ENCODE peak calls at places on chromosomes 3 and 15, in four cellular contexts. One of them, this sample, is unnamed.

GRCh38 chr3:60752800-60753199 is 498.5 kb downstream of the FHIT start:
- DNase-seq in activated naive CD4-positive, alpha-beta T cell treated with Interleukin-2 at 50 U/mL for 16 hours: no peak
- DNase-seq in Right ventricle myocardium superior: no peak
- DNase-seq in RPMI7951: peak
- DNase-seq in this sample: no peak

GRCh38 chr15:50098576-50098975 is 20.5 kb downstream of the ATP8B4 start:
- DNase-seq in activated naive CD4-positive, alpha-beta T cell treated with Interleukin-2 at 50 U/mL for 16 hours: no peak
- DNase-seq in RPMI7951: no peak
- DNase-seq in Right ventricle myocardium superior: no peak
- DNase-seq in this sample: no peak

GRCh38 chr3:171901615-171902312 is 58.6 kb downstream of the TMEM212 start:
- DNase-seq in RPMI7951: no peak
- DNase-seq in activated naive CD4-positive, alpha-beta T cell treated with Interleukin-2 at 50 U/mL for 16 hours: no peak
- DNase-seq in Right ventricle myocardium superior: no peak
- DNase-seq in this sample: no peak

GRCh38 chr3:186526256-186526606 is 17.9 kb downstream of the CRYGS start:
- DNase-seq in RPMI7951: no peak
- DNase-seq in Right ventricle myocardium superior: no peak
- DNase-seq in activated naive CD4-positive, alpha-beta T cell treated with Interleukin-2 at 50 U/mL for 16 hours: no peak
- DNase-seq in this sample: no peak

GRCh38 chr15:47377465-47377864 is 339.8 kb upstream of the SEMA6D start:
- DNase-seq in RPMI7951: no peak
- DNase-seq in Right ventricle myocardium superior: no peak
- DNase-seq in activated naive CD4-positive, alpha-beta T cell treated with Interleukin-2 at 50 U/mL for 16 hours: no peak
- DNase-seq in this sample: no peak

GRCh38 chr3:40381904-40382616 is 4.9 kb upstream of the ENTPD3 start:
- DNase-seq in Right ventricle myocardium superior: no peak
- DNase-seq in activated naive CD4-positive, alpha-beta T cell treated with Interleukin-2 at 50 U/mL for 16 hours: no peak
- DNase-seq in RPMI7951: peak
- DNase-seq in this sample: no peak

GRCh38 chr3:184335291-184335660 is 2.1 kb upstream of the FAM131A start:
- DNase-seq in Right ventricle myocardium superior: no peak
- DNase-seq in RPMI7951: no peak
- DNase-seq in activated naive CD4-positive, alpha-beta T cell treated with Interleukin-2 at 50 U/mL for 16 hours: no peak
- DNase-seq in this sample: no peak

GRCh38 chr3:194395767-194396527 is 3.1 kb downstream of the GP5 start:
- DNase-seq in Right ventricle myocardium superior: peak
- DNase-seq in activated naive CD4-positive, alpha-beta T cell treated with Interleukin-2 at 50 U/mL for 16 hours: peak
- DNase-seq in RPMI7951: peak
- DNase-seq in this sample: peak

GRCh38 chr15:74431645-74432044 is 2.1 kb downstream of the SEMA7A start:
- DNase-seq in activated naive CD4-positive, alpha-beta T cell treated with Interleukin-2 at 50 U/mL for 16 hours: peak
- DNase-seq in RPMI7951: no peak
- DNase-seq in Right ventricle myocardium superior: no peak
- DNase-seq in this sample: no peak

GRCh38 chr3:147864754-147865354 is 455.7 kb downstream of the ZIC1 start:
- DNase-seq in activated naive CD4-positive, alpha-beta T cell treated with Interleukin-2 at 50 U/mL for 16 hours: no peak
- DNase-seq in Right ventricle myocardium superior: no peak
- DNase-seq in RPMI7951: peak
- DNase-seq in this sample: no peak

GRCh38 chr15:67399925-67400324 is 121.0 kb upstream of the C15orf61 start:
- DNase-seq in Right ventricle myocardium superior: no peak
- DNase-seq in activated naive CD4-positive, alpha-beta T cell treated with Interleukin-2 at 50 U/mL for 16 hours: no peak
- DNase-seq in RPMI7951: no peak
- DNase-seq in this sample: no peak

GRCh38 chr3:59367150-59367549 is 317.3 kb upstream of the CFAP20DC start:
- DNase-seq in RPMI7951: peak
- DNase-seq in activated naive CD4-positive, alpha-beta T cell treated with Interleukin-2 at 50 U/mL for 16 hours: no peak
- DNase-seq in Right ventricle myocardium superior: no peak
- DNase-seq in this sample: no peak

GRCh38 chr3:157094751-157095480 is 65.0 kb downstream of the CCNL1 start:
- DNase-seq in RPMI7951: no peak
- DNase-seq in Right ventricle myocardium superior: no peak
- DNase-seq in activated naive CD4-positive, alpha-beta T cell treated with Interleukin-2 at 50 U/mL for 16 hours: no peak
- DNase-seq in this sample: no peak

GRCh38 chr3:155352900-155353490 is 59.5 kb upstream of the STRIT1 start:
- DNase-seq in activated naive CD4-positive, alpha-beta T cell treated with Interleukin-2 at 50 U/mL for 16 hours: no peak
- DNase-seq in RPMI7951: peak
- DNase-seq in Right ventricle myocardium superior: no peak
- DNase-seq in this sample: no peak

GRCh38 chr15:25230442-25230841 is 208.4 kb downstream of the UBE3A start:
- DNase-seq in Right ventricle myocardium superior: no peak
- DNase-seq in RPMI7951: no peak
- DNase-seq in activated naive CD4-positive, alpha-beta T cell treated with Interleukin-2 at 50 U/mL for 16 hours: no peak
- DNase-seq in this sample: no peak

GRCh38 chr15:100763764-100764750 is 115.6 kb upstream of the ALDH1A3 start:
- DNase-seq in activated naive CD4-positive, alpha-beta T cell treated with Interleukin-2 at 50 U/mL for 16 hours: no peak
- DNase-seq in RPMI7951: peak
- DNase-seq in Right ventricle myocardium superior: no peak
- DNase-seq in this sample: peak

GRCh38 chr3:47908744-47909143 is 105.8 kb downstream of the DHX30 start:
- DNase-seq in RPMI7951: no peak
- DNase-seq in activated naive CD4-positive, alpha-beta T cell treated with Interleukin-2 at 50 U/mL for 16 hours: no peak
- DNase-seq in Right ventricle myocardium superior: no peak
- DNase-seq in this sample: no peak

GRCh38 chr3:129599607-129600006 is 6.9 kb downstream of the PLXND1 start:
- DNase-seq in RPMI7951: peak
- DNase-seq in activated naive CD4-positive, alpha-beta T cell treated with Interleukin-2 at 50 U/mL for 16 hours: no peak
- DNase-seq in Right ventricle myocardium superior: peak
- DNase-seq in this sample: no peak

GRCh38 chr3:144771401-144771870 is 799.8 kb downstream of the DIPK2A start:
- DNase-seq in RPMI7951: no peak
- DNase-seq in Right ventricle myocardium superior: no peak
- DNase-seq in activated naive CD4-positive, alpha-beta T cell treated with Interleukin-2 at 50 U/mL for 16 hours: no peak
- DNase-seq in this sample: no peak

GRCh38 chr15:90099868-90100854 is 2.1 kb downstream of the IDH2 start:
- DNase-seq in Right ventricle myocardium superior: peak
- DNase-seq in RPMI7951: peak
- DNase-seq in activated naive CD4-positive, alpha-beta T cell treated with Interleukin-2 at 50 U/mL for 16 hours: no peak
- DNase-seq in this sample: peak

GRCh38 chr3:134352031-134352671 is 22.1 kb downstream of the AMOTL2 start:
- DNase-seq in Right ventricle myocardium superior: no peak
- DNase-seq in activated naive CD4-positive, alpha-beta T cell treated with Interleukin-2 at 50 U/mL for 16 hours: no peak
- DNase-seq in RPMI7951: no peak
- DNase-seq in this sample: no peak

GRCh38 chr3:155334897-155335883 is 41.7 kb upstream of the STRIT1 start:
- DNase-seq in RPMI7951: no peak
- DNase-seq in Right ventricle myocardium superior: no peak
- DNase-seq in activated naive CD4-positive, alpha-beta T cell treated with Interleukin-2 at 50 U/mL for 16 hours: no peak
- DNase-seq in this sample: no peak

GRCh38 chr3:14542656-14543055 is 2.5 kb upstream of the GRIP2 start:
- DNase-seq in RPMI7951: no peak
- DNase-seq in activated naive CD4-positive, alpha-beta T cell treated with Interleukin-2 at 50 U/mL for 16 hours: no peak
- DNase-seq in Right ventricle myocardium superior: peak
- DNase-seq in this sample: no peak

GRCh38 chr3:171261487-171261886 is 198.7 kb downstream of the TNIK start:
- DNase-seq in Right ventricle myocardium superior: no peak
- DNase-seq in activated naive CD4-positive, alpha-beta T cell treated with Interleukin-2 at 50 U/mL for 16 hours: no peak
- DNase-seq in RPMI7951: no peak
- DNase-seq in this sample: no peak

GRCh38 chr15:100769043-100769974 is 110.3 kb upstream of the ALDH1A3 start:
- DNase-seq in RPMI7951: no peak
- DNase-seq in Right ventricle myocardium superior: no peak
- DNase-seq in activated naive CD4-positive, alpha-beta T cell treated with Interleukin-2 at 50 U/mL for 16 hours: no peak
- DNase-seq in this sample: peak

GRCh38 chr3:41836360-41837134 is 125.4 kb downstream of the ULK4 start:
- DNase-seq in RPMI7951: no peak
- DNase-seq in Right ventricle myocardium superior: no peak
- DNase-seq in activated naive CD4-positive, alpha-beta T cell treated with Interleukin-2 at 50 U/mL for 16 hours: no peak
- DNase-seq in this sample: no peak

GRCh38 chr3:15634671-15635661 is 33.4 kb downstream of the BTD start:
- DNase-seq in Right ventricle myocardium superior: no peak
- DNase-seq in RPMI7951: peak
- DNase-seq in activated naive CD4-positive, alpha-beta T cell treated with Interleukin-2 at 50 U/mL for 16 hours: no peak
- DNase-seq in this sample: peak

This sample was measured in psoas muscle.